ENCODE peak calls at places on chromosomes 2 and 18, in nine cellular contexts. One of them, this sample, is unnamed.

GRCh38 chr2:196798980-196799379 is 503 bp downstream of the GTF3C3 start:
- DNase-seq in bronchial epithelial cell: peak; percentile 6
- DNase-seq in HFF-Myc: no peak
- DNase-seq in pancreas: no peak
- DNase-seq in fibroblast of pulmonary artery: peak; percentile 7
- DNase-seq in GM06990: no peak
- DNase-seq in psoas muscle: no peak
- DNase-seq in dorsolateral prefrontal cortex: no peak
- DNase-seq in astrocyte of the spinal cord: no peak
- DNase-seq in this sample: peak; percentile 7

GRCh38 chr18:306608-307255 is 38.9 kb upstream of the THOC1 start:
- DNase-seq in bronchial epithelial cell: no peak
- DNase-seq in HFF-Myc: no peak
- DNase-seq in pancreas: no peak
- DNase-seq in fibroblast of pulmonary artery: no peak
- DNase-seq in GM06990: no peak
- DNase-seq in psoas muscle: no peak
- DNase-seq in dorsolateral prefrontal cortex: no peak
- DNase-seq in astrocyte of the spinal cord: no peak
- DNase-seq in this sample: no peak

GRCh38 chr2:162075689-162076132 is 1.7 kb upstream of the DPP4 start:
- DNase-seq in bronchial epithelial cell: no peak
- DNase-seq in HFF-Myc: peak; percentile 52
- DNase-seq in pancreas: no peak
- DNase-seq in fibroblast of pulmonary artery: peak; percentile 57
- DNase-seq in GM06990: no peak
- DNase-seq in psoas muscle: no peak
- DNase-seq in dorsolateral prefrontal cortex: no peak
- DNase-seq in astrocyte of the spinal cord: no peak
- DNase-seq in this sample: peak; percentile 33

GRCh38 chr18:50654658-50655550 is 95.0 kb downstream of the MAPK4 start:
- DNase-seq in bronchial epithelial cell: no peak
- DNase-seq in HFF-Myc: no peak
- DNase-seq in pancreas: no peak
- DNase-seq in fibroblast of pulmonary artery: no peak
- DNase-seq in GM06990: no peak
- DNase-seq in psoas muscle: no peak
- DNase-seq in dorsolateral prefrontal cortex: peak; percentile 95
- DNase-seq in astrocyte of the spinal cord: no peak
- DNase-seq in this sample: no peak

GRCh38 chr18:36856815-36857214 is 27.9 kb downstream of the KIAA1328 start:
- DNase-seq in bronchial epithelial cell: no peak
- DNase-seq in HFF-Myc: no peak
- DNase-seq in pancreas: no peak
- DNase-seq in fibroblast of pulmonary artery: no peak
- DNase-seq in GM06990: no peak
- DNase-seq in psoas muscle: no peak
- DNase-seq in dorsolateral prefrontal cortex: no peak
- DNase-seq in astrocyte of the spinal cord: no peak
- DNase-seq in this sample: no peak

GRCh38 chr18:31511098-31511497 is 13.1 kb downstream of the DSG2 start:
- DNase-seq in bronchial epithelial cell: no peak
- DNase-seq in HFF-Myc: no peak
- DNase-seq in pancreas: no peak
- DNase-seq in fibroblast of pulmonary artery: no peak
- DNase-seq in GM06990: no peak
- DNase-seq in psoas muscle: no peak
- DNase-seq in dorsolateral prefrontal cortex: no peak
- DNase-seq in astrocyte of the spinal cord: no peak
- DNase-seq in this sample: no peak

GRCh38 chr18:45951021-45951714 is 16.0 kb downstream of the EPG5 start:
- DNase-seq in bronchial epithelial cell: peak; percentile 82
- DNase-seq in HFF-Myc: no peak
- DNase-seq in pancreas: no peak
- DNase-seq in fibroblast of pulmonary artery: peak; percentile 92
- DNase-seq in GM06990: no peak
- DNase-seq in psoas muscle: peak; percentile 39
- DNase-seq in dorsolateral prefrontal cortex: no peak
- DNase-seq in astrocyte of the spinal cord: peak; percentile 75
- DNase-seq in this sample: peak; percentile 84

GRCh38 chr2:30421551-30422436 is 25.3 kb upstream of the LCLAT1 start:
- DNase-seq in bronchial epithelial cell: peak; percentile 46
- DNase-seq in HFF-Myc: no peak
- DNase-seq in pancreas: no peak
- DNase-seq in fibroblast of pulmonary artery: peak; percentile 71
- DNase-seq in GM06990: no peak
- DNase-seq in psoas muscle: no peak
- DNase-seq in dorsolateral prefrontal cortex: no peak
- DNase-seq in astrocyte of the spinal cord: peak; percentile 92
- DNase-seq in this sample: peak; percentile 23

GRCh38 chr2:144477943-144478283 is 42.0 kb downstream of the ZEB2 start:
- DNase-seq in bronchial epithelial cell: no peak
- DNase-seq in HFF-Myc: no peak
- DNase-seq in pancreas: no peak
- DNase-seq in fibroblast of pulmonary artery: no peak
- DNase-seq in GM06990: no peak
- DNase-seq in psoas muscle: no peak
- DNase-seq in dorsolateral prefrontal cortex: no peak
- DNase-seq in astrocyte of the spinal cord: no peak
- DNase-seq in this sample: no peak

GRCh38 chr2:231707625-231708049 is 688 bp upstream of the PTMA start:
- DNase-seq in bronchial epithelial cell: no peak
- DNase-seq in HFF-Myc: no peak
- DNase-seq in pancreas: no peak
- DNase-seq in fibroblast of pulmonary artery: peak; percentile 55
- DNase-seq in GM06990: peak; percentile 82
- DNase-seq in psoas muscle: no peak
- DNase-seq in dorsolateral prefrontal cortex: peak; percentile 59
- DNase-seq in astrocyte of the spinal cord: no peak
- DNase-seq in this sample: peak; percentile 50

GRCh38 chr2:145593991-145594702 is 1074.2 kb upstream of the ZEB2 start:
- DNase-seq in bronchial epithelial cell: peak; percentile 92
- DNase-seq in HFF-Myc: peak; percentile 72
- DNase-seq in pancreas: no peak
- DNase-seq in fibroblast of pulmonary artery: peak; percentile 87
- DNase-seq in GM06990: no peak
- DNase-seq in psoas muscle: no peak
- DNase-seq in dorsolateral prefrontal cortex: no peak
- DNase-seq in astrocyte of the spinal cord: peak; percentile 85
- DNase-seq in this sample: peak; percentile 91

GRCh38 chr18:62017618-62018017 is 124.8 kb upstream of the RNF152 start:
- DNase-seq in bronchial epithelial cell: no peak
- DNase-seq in HFF-Myc: no peak
- DNase-seq in pancreas: no peak
- DNase-seq in fibroblast of pulmonary artery: no peak
- DNase-seq in GM06990: no peak
- DNase-seq in psoas muscle: no peak
- DNase-seq in dorsolateral prefrontal cortex: no peak
- DNase-seq in astrocyte of the spinal cord: no peak
- DNase-seq in this sample: no peak

GRCh38 chr2:235926229-235926628 is 242.0 kb downstream of the GBX2 start:
- DNase-seq in bronchial epithelial cell: no peak
- DNase-seq in HFF-Myc: no peak
- DNase-seq in pancreas: no peak
- DNase-seq in fibroblast of pulmonary artery: no peak
- DNase-seq in GM06990: no peak
- DNase-seq in psoas muscle: no peak
- DNase-seq in dorsolateral prefrontal cortex: no peak
- DNase-seq in astrocyte of the spinal cord: no peak
- DNase-seq in this sample: no peak

GRCh38 chr18:42445359-42445758 is 490.3 kb downstream of the PIK3C3 start:
- DNase-seq in bronchial epithelial cell: no peak
- DNase-seq in HFF-Myc: no peak
- DNase-seq in pancreas: no peak
- DNase-seq in fibroblast of pulmonary artery: no peak
- DNase-seq in GM06990: no peak
- DNase-seq in psoas muscle: no peak
- DNase-seq in dorsolateral prefrontal cortex: no peak
- DNase-seq in astrocyte of the spinal cord: no peak
- DNase-seq in this sample: no peak

GRCh38 chr18:48877941-48878340 is 72.8 kb downstream of the SMAD7 start:
- DNase-seq in bronchial epithelial cell: no peak
- DNase-seq in HFF-Myc: no peak
- DNase-seq in pancreas: no peak
- DNase-seq in fibroblast of pulmonary artery: no peak
- DNase-seq in GM06990: no peak
- DNase-seq in psoas muscle: no peak
- DNase-seq in dorsolateral prefrontal cortex: no peak
- DNase-seq in astrocyte of the spinal cord: peak; percentile 47
- DNase-seq in this sample: no peak

GRCh38 chr2:94874277-94874997 is 3.2 kb downstream of the TEKT4 start:
- DNase-seq in bronchial epithelial cell: no peak
- DNase-seq in HFF-Myc: no peak
- DNase-seq in pancreas: peak; percentile 41
- DNase-seq in fibroblast of pulmonary artery: peak; percentile 6
- DNase-seq in GM06990: peak; percentile 56
- DNase-seq in psoas muscle: no peak
- DNase-seq in dorsolateral prefrontal cortex: no peak
- DNase-seq in astrocyte of the spinal cord: no peak
- DNase-seq in this sample: no peak

GRCh38 chr2:36455788-36456187 is 100.2 kb downstream of the CRIM1 start:
- DNase-seq in bronchial epithelial cell: no peak
- DNase-seq in HFF-Myc: no peak
- DNase-seq in pancreas: no peak
- DNase-seq in fibroblast of pulmonary artery: peak; percentile 46
- DNase-seq in GM06990: no peak
- DNase-seq in psoas muscle: no peak
- DNase-seq in dorsolateral prefrontal cortex: no peak
- DNase-seq in astrocyte of the spinal cord: peak; percentile 25
- DNase-seq in this sample: no peak
- H3K4me3 ChIP-seq in bronchial epithelial cell: no peak overlapping the region
- H3K4me3 ChIP-seq in HFF-Myc: no peak overlapping the region
- H3K4me3 ChIP-seq in pancreas: no peak overlapping the region
- H3K4me3 ChIP-seq in fibroblast of pulmonary artery: no peak overlapping the region
- H3K4me3 ChIP-seq in GM06990: no peak overlapping the region
- H3K4me3 ChIP-seq in psoas muscle: no peak overlapping the region
- H3K4me3 ChIP-seq in dorsolateral prefrontal cortex: no peak overlapping the region
- H3K4me3 ChIP-seq in astrocyte of the spinal cord: no peak overlapping the region
- H3K4me3 ChIP-seq in this sample: no peak overlapping the region

DNA sequence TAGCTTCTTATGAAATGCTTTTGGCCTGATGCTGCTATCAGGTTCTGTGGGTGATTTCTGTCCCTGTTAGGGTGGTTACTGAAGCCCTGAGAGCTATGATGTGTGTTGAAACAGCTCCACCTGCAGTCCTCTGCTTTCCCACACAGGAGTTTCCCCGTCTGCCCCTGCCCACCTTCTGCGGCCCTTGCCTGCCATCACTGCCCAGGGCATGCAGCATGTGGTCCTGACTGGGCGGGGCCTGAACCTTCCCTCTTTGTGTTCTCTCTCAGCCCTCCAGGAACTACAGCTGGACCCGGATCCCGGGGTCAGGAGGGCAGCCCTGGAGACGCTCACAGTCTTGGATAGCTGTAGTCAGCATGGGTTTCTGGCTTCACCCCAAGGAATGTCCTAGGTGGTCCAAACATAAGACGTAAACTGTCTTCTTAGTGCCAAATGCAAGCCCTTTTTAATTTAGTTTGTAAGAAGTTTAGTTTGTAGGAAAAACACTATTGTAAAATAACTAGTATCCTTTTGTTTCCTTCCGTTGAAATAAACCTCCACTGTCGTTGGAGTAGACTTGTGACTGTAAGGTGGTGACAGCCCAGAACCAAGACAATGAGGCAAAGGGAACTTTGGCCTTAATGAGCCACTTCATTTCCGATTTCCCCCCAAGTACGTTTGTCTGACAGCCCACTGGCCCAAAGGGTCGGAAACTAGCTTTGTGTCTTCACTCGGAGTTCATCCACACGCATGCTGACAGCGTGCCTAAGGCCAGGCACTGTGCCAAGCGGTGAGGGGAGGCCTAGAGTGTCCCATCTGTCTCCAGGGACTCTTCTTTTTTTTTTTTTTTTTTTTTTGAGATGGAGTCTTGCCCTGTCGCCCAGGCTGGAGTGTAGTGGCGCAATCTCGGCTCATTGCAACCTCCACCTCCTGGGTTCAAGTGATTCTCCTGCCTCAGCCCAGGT is 21.2 kb downstream of the HJURP start:
- DNase-seq in bronchial epithelial cell: peak; percentile 71
- DNase-seq in HFF-Myc: no peak
- DNase-seq in pancreas: no peak
- DNase-seq in fibroblast of pulmonary artery: peak; percentile 78
- DNase-seq in GM06990: no peak
- DNase-seq in psoas muscle: no peak
- DNase-seq in dorsolateral prefrontal cortex: no peak
- DNase-seq in astrocyte of the spinal cord: peak; percentile 49
- DNase-seq in this sample: peak; percentile 77
- TF ChIP-seq CTCF in bronchial epithelial cell: peak; percentile 79
- TF ChIP-seq CTCF in HFF-Myc: no peak
- TF ChIP-seq CTCF in pancreas: no peak
- TF ChIP-seq CTCF in fibroblast of pulmonary artery: peak; percentile 55
- TF ChIP-seq CTCF in GM06990: peak; percentile 38
- TF ChIP-seq CTCF in psoas muscle: no peak
- TF ChIP-seq CTCF in dorsolateral prefrontal cortex: no peak
- TF ChIP-seq CTCF in astrocyte of the spinal cord: peak; percentile 53
- TF ChIP-seq CTCF in this sample: peak; percentile 69

GRCh38 chr18:55280515-55280914 is 307.5 kb downstream of the TCF4 start:
- DNase-seq in bronchial epithelial cell: no peak
- DNase-seq in HFF-Myc: no peak
- DNase-seq in pancreas: no peak
- DNase-seq in fibroblast of pulmonary artery: no peak
- DNase-seq in GM06990: no peak
- DNase-seq in psoas muscle: no peak
- DNase-seq in dorsolateral prefrontal cortex: no peak
- DNase-seq in astrocyte of the spinal cord: peak; percentile 29
- DNase-seq in this sample: no peak
- H3K4me3 ChIP-seq in bronchial epithelial cell: no peak overlapping the region
- H3K4me3 ChIP-seq in HFF-Myc: no peak overlapping the region
- H3K4me3 ChIP-seq in pancreas: no peak overlapping the region
- H3K4me3 ChIP-seq in fibroblast of pulmonary artery: no peak overlapping the region
- H3K4me3 ChIP-seq in GM06990: no peak overlapping the region
- H3K4me3 ChIP-seq in psoas muscle: no peak overlapping the region
- H3K4me3 ChIP-seq in dorsolateral prefrontal cortex: no peak overlapping the region
- H3K4me3 ChIP-seq in astrocyte of the spinal cord: no peak overlapping the region
- H3K4me3 ChIP-seq in this sample: no peak overlapping the region

DNA sequence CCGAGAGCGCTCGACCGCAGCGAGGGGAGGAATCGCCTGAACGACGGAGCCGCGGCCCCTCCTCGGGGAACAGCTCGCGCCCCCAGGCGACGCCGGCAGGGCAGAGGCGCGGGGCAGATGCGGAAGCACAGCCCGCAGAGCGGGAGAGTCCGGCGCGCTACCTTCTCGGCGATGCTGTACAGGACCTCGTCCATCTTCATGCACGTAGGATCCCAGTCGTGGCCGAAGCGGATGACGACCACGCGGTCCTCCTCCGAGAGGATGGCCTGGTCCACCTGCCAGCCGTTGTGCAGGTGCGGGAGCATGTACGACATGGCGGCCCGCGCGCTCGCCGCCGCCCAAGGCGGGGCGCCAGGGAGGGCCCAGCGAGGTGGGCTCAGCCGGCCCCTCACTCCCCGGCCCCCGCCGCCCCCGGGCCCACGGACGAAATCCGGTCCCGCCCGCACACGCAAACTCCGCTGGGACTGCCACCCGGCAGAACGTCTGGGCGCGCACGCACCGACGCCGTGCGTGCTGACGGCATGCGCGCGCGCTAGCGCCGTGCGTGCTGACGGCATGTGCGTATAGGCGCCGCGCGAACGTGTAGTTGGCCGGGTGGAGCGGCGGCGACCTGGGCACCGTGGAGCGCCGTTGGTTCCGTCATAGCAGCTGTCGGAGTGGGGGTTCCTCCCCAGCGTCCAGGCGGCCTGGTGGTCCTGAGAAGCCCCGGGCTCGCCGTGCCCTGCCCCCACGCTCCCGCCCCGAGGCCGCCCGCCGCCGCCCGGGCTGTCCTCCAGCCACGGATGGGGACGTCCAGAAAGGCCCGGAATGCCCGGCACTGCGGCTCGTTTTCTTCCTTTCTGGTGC is at the start of gene TXNL4A:
- DNase-seq in bronchial epithelial cell: peak; percentile 70
- DNase-seq in HFF-Myc: peak; percentile 42
- DNase-seq in pancreas: peak; percentile 80
- DNase-seq in fibroblast of pulmonary artery: peak; percentile 89
- DNase-seq in GM06990: peak; percentile 94
- DNase-seq in psoas muscle: peak; percentile 89
- DNase-seq in dorsolateral prefrontal cortex: peak; percentile 87
- DNase-seq in astrocyte of the spinal cord: peak; percentile 87
- DNase-seq in this sample: peak; percentile 91
- TF ChIP-seq CTCF in bronchial epithelial cell: peak; percentile 31
- TF ChIP-seq CTCF in HFF-Myc: no peak
- TF ChIP-seq CTCF in pancreas: no peak
- TF ChIP-seq CTCF in fibroblast of pulmonary artery: peak; percentile 29
- TF ChIP-seq CTCF in GM06990: peak; percentile 58
- TF ChIP-seq CTCF in psoas muscle: peak; percentile 31
- TF ChIP-seq CTCF in dorsolateral prefrontal cortex: peak; percentile 22
- TF ChIP-seq CTCF in astrocyte of the spinal cord: peak; percentile 43
- TF ChIP-seq CTCF in this sample: no peak